ENCODE peak calls at places on chromosomes 4 and X, in ten cellular contexts. O is IMR-90; C is activated T-helper 2 cell treated with anti-CD3 and anti-CD28 coated beads, Interferon-gamma antibody, Interleukin-2, Interleukin-4, amounts not matched to agents 10 μg/mL and 5 μg/mL and 100 μg/mL, durations not matched to agents 14 hours and 24 hours and 36 hours; M is stimulated activated CD4-positive, alpha-beta T cell treated with anti-CD3 and anti-CD28 coated beads, Interleukin-1b, Interleukin-23, amount 100 ng/mL, for 24 hours; H is KBM-7; P is KG1; X is RPMI8226; U is hippocampal formation; J is COLO829; N is gastrocnemius medialis. R is an unnamed sample.

GRCh38 chrX:43556207-43556606 is 99.9 kb upstream of the MAOA start:
- DNase-seq in O (no peak), C (no peak), M (no peak), H (no peak), P (no peak), X (no peak), U (no peak), J (peak; percentile 70), N (no peak), R (no peak)

GRCh38 chr4:152197211-152197610 is 338.7 kb downstream of the FBXW7 start:
- DNase-seq in O (no peak), C (no peak), M (no peak), H (no peak), P (no peak), X (no peak), U (peak; percentile 24), J (no peak), N (no peak), R (no peak)

GRCh38 chr4:55312491-55313101 is 33.4 kb upstream of the SRD5A3 start:
- DNase-seq in O (peak; percentile 58), C (peak; percentile 10), M (no peak), H (peak; percentile 41), P (peak; percentile 8), X (peak; percentile 20), U (no peak), J (no peak), N (peak; percentile 24), R (peak; percentile 81)

GRCh38 chrX:133523526-133523925 is 108.2 kb upstream of the GPC4 start:
- DNase-seq in O (no peak), C (no peak), M (no peak), H (no peak), P (no peak), X (no peak), U (no peak), J (no peak), N (peak; percentile 27), R (no peak)

GRCh38 chrX:132954323-132954722 is 4.1 kb downstream of the HS6ST2 start:
- DNase-seq in O (no peak), C (no peak), M (no peak), H (no peak), P (no peak), X (no peak), U (no peak), J (no peak), N (no peak), R (no peak)

GRCh38 chr4:87014284-87014782 is 79.5 kb downstream of the AFF1 start:
- DNase-seq in O (peak; percentile 39), C (no peak), M (no peak), H (peak; percentile 58), P (no peak), X (no peak), U (no peak), J (no peak), N (no peak), R (peak; percentile 83)

GRCh38 chr4:38562751-38563198 is 101.2 kb upstream of the KLF3 start:
- DNase-seq in O (peak; percentile 28), C (no peak), M (no peak), H (peak; percentile 54), P (no peak), X (no peak), U (no peak), J (no peak), N (peak; percentile 7), R (peak; percentile 90)

GRCh38 chr4:98970386-98970785 is 25.1 kb upstream of the METAP1 start:
- DNase-seq in O (peak; percentile 5), C (no peak), M (no peak), H (peak; percentile 29), P (no peak), X (no peak), U (no peak), J (no peak), N (no peak), R (no peak)

GRCh38 chrX:44462851-44463250 is 79.8 kb downstream of the FUNDC1 start:
- DNase-seq in O (peak; percentile 4), C (no peak), M (no peak), H (peak; percentile 78), P (no peak), X (no peak), U (no peak), J (peak; percentile 30), N (peak; percentile 2), R (peak; percentile 15)

GRCh38 chrX:39726810-39727209 is 370.9 kb downstream of the BCOR start:
- DNase-seq in O (peak; percentile 58), C (no peak), M (no peak), H (no peak), P (no peak), X (no peak), U (no peak), J (peak; percentile 44), N (no peak), R (peak; percentile 74)

GRCh38 chrX:38985375-38985774 is 184.1 kb downstream of the MID1IP1 start:
- DNase-seq in O (peak; percentile 11), C (no peak), M (no peak), H (peak; percentile 70), P (no peak), X (peak; percentile 30), U (peak; percentile 14), J (peak; percentile 56), N (no peak), R (peak; percentile 33)

GRCh38 chr4:19678763-19679162 is 572.9 kb upstream of the SLIT2 start:
- DNase-seq in O (peak; percentile 95), C (no peak), M (no peak), H (no peak), P (no peak), X (no peak), U (no peak), J (no peak), N (no peak), R (peak; percentile 64)

GRCh38 chrX:131987252-131987651 is 35.9 kb upstream of the STK26 start:
- DNase-seq in O (no peak), C (peak; percentile 10), M (no peak), H (peak; percentile 92), P (peak; percentile 26), X (peak; percentile 46), U (no peak), J (no peak), N (no peak), R (peak; percentile 10)

GRCh38 chr4:83582289-83582756 is 46.4 kb downstream of the GPAT3 start:
- DNase-seq in O (no peak), C (no peak), M (no peak), H (no peak), P (no peak), X (peak; percentile 24), U (no peak), J (no peak), N (peak; percentile 8), R (peak; percentile 61)

GRCh38 chr4:112509243-112510190 is 6.5 kb downstream of the NEUROG2 start:
- DNase-seq in O (peak; percentile 20), C (no peak), M (no peak), H (peak; percentile 25), P (no peak), X (no peak), U (no peak), J (no peak), N (no peak), R (no peak)

GRCh38 chrX:7596822-7597221 is 246.1 kb upstream of the VCX start:
- DNase-seq in O (no peak), C (no peak), M (no peak), H (no peak), P (no peak), X (no peak), U (no peak), J (no peak), N (no peak), R (no peak)

GRCh38 chrX:47285762-47286320 is 53.0 kb downstream of the USP11 start:
- DNase-seq in O (peak; percentile 5), C (no peak), M (no peak), H (no peak), P (no peak), X (no peak), U (no peak), J (no peak), N (no peak), R (peak; percentile 4)

GRCh38 chr4:182604161-182604591 is 313.0 kb downstream of the DCTD start:
- DNase-seq in O (peak; percentile 97), C (no peak), M (no peak), H (no peak), P (no peak), X (no peak), U (no peak), J (no peak), N (no peak), R (peak; percentile 61)

GRCh38 chr4:132557660-132558059 is 591.4 kb upstream of the PCDH10 start:
- DNase-seq in O (no peak), C (no peak), M (no peak), H (no peak), P (no peak), X (no peak), U (no peak), J (no peak), N (no peak), R (peak; percentile 1)

GRCh38 chr4:75848891-75849290 is 53.4 kb downstream of the PPEF2 start:
- DNase-seq in O (peak; percentile 47), C (no peak), M (no peak), H (no peak), P (no peak), X (no peak), U (no peak), J (no peak), N (no peak), R (peak; percentile 38)

GRCh38 chr4:2281575-2282343 is 19.9 kb upstream of the MXD4 start:
- DNase-seq in O (no peak), C (peak; percentile 68), M (no peak), H (peak; percentile 40), P (peak; percentile 44), X (peak; percentile 29), U (no peak), J (no peak), N (no peak), R (peak; percentile 10)

GRCh38 chr4:168574581-168575295 is 77.9 kb downstream of the PALLD start:
- DNase-seq in O (peak; percentile 57), C (no peak), M (no peak), H (no peak), P (no peak), X (no peak), U (no peak), J (no peak), N (no peak), R (no peak)

GRCh38 chrX:41457618-41458192 is 10.6 kb downstream of the NYX start:
- DNase-seq in O (no peak), C (no peak), M (no peak), H (peak; percentile 60), P (no peak), X (peak; percentile 36), U (no peak), J (no peak), N (no peak), R (no peak)